ENCODE peak calls at places on chromosomes 1 and 21, in five cellular contexts. W is OCI-LY7, U is activated T-cell treated with anti-CD3 and anti-CD28 coated beads for 1 hour, H is astrocyte of the spinal cord, R is brain microvascular endothelial cell. C is an unnamed sample.

GRCh38 chr21:46113497-46114176 is 15.7 kb downstream of the COL6A2 start:
- DNase-seq in U (no peak), H (no peak), R (no peak), W (no peak), C (no peak)

GRCh38 chr1:147579532-147580199 is 38.4 kb downstream of the BCL9 start:
- DNase-seq in R (no peak), U (no peak), H (peak), W (no peak), C (peak)

GRCh38 chr1:95197616-95198252 is 36.3 kb upstream of the RWDD3 start:
- DNase-seq in U (no peak), W (no peak), R (peak), H (peak), C (peak)

GRCh38 chr1:64212023-64212422 is 8.6 kb downstream of the UBE2U start:
- DNase-seq in H (peak), W (no peak), R (peak), U (no peak), C (peak)

GRCh38 chr1:147840909-147841308 is 61.7 kb upstream of the GJA8 start:
- DNase-seq in H (no peak), U (no peak), R (peak), W (no peak), C (no peak)

GRCh38 chr1:117634631-117635030 is 28.8 kb downstream of the TENT5C start:
- DNase-seq in W (no peak), U (no peak), R (no peak), H (no peak), C (no peak)

GRCh38 chr1:224861317-224861716 is 68.2 kb upstream of the DNAH14 start:
- DNase-seq in H (no peak), W (no peak), R (no peak), U (no peak), C (no peak)

GRCh38 chr1:155466996-155467395 is 95.6 kb downstream of the ASH1L start:
- DNase-seq in R (peak), H (peak), U (no peak), W (no peak), C (peak)

GRCh38 chr1:20209471-20209870 is 23.2 kb upstream of the PLA2G2C start:
- DNase-seq in H (no peak), U (no peak), W (no peak), R (no peak), C (no peak)

GRCh38 chr1:226111109-226111864 is 48.8 kb downstream of the H3-3A start:
- DNase-seq in H (no peak), R (no peak), W (peak), U (no peak), C (no peak)

GRCh38 chr1:27504588-27505419 is 14.8 kb upstream of the WASF2 start:
- DNase-seq in H (peak), U (no peak), R (no peak), W (no peak), C (peak)

GRCh38 chr21:30209571-30209970 is 6.3 kb downstream of the CLDN8 start:
- DNase-seq in W (no peak), U (no peak), H (no peak), R (no peak), C (no peak)

GRCh38 chr1:70587803-70588465 is 176.9 kb downstream of the CTH start:
- DNase-seq in U (no peak), R (no peak), H (no peak), W (no peak), C (no peak)

GRCh38 chr1:3690282-3691065 is 38.2 kb downstream of the TP73 start:
- DNase-seq in R (no peak), U (no peak), H (no peak), W (no peak), C (no peak)

GRCh38 chr1:246836169-246836568 is 95.6 kb downstream of the AHCTF1 start:
- DNase-seq in W (no peak), U (no peak), R (peak), H (no peak), C (peak)

GRCh38 chr1:15557594-15557993 is 27.3 kb downstream of the AGMAT start:
- DNase-seq in U (no peak), R (no peak), H (no peak), W (no peak), C (no peak)

GRCh38 chr1:112704511-112704907 is 2.4 kb downstream of the RHOC start:
- DNase-seq in H (no peak), W (no peak), R (no peak), U (no peak), C (no peak)

GRCh38 chr21:29677326-29677725 is 262.5 kb downstream of the GRIK1 start:
- DNase-seq in U (no peak), R (no peak), H (no peak), W (peak), C (no peak)

GRCh38 chr1:67624680-67625079 is 60.3 kb upstream of the GADD45A start:
- DNase-seq in H (no peak), R (no peak), W (no peak), U (no peak), C (no peak)

C was measured in fibroblast of lung.